ENCODE peak calls at places on chromosome 10, in seven cellular contexts. G is tibial artery; B is upper lobe of right lung; U is CD8-positive, alpha-beta T cell; V is fibroblast of lung; A is dorsolateral prefrontal cortex; P is stomach. D is an unnamed sample.

GRCh38 chr10:30862486-30862885 is 169.2 kb downstream of the ZNF438 start:
- DNase-seq in G (no peak), A (no peak), B (no peak), V (peak; percentile 76), P (no peak), U (no peak), D (peak; percentile 68)

GRCh38 chr10:125130886-125131285 is 29.5 kb downstream of the CTBP2 start:
- DNase-seq in G (no peak), U (no peak), P (no peak), A (no peak), B (peak; percentile 52), V (no peak), D (no peak)

GRCh38 chr10:102119417-102120141 is 589 bp downstream of the LDB1 start:
- DNase-seq in A (no peak), G (peak; percentile 86), V (peak; percentile 74), B (peak; percentile 80), U (peak; percentile 32), P (peak; percentile 69), D (peak; percentile 66)

GRCh38 chr10:72847681-72848080 is 45.9 kb upstream of the OIT3 start:
- DNase-seq in P (no peak), U (no peak), B (no peak), A (no peak), V (peak; percentile 21), G (no peak), D (no peak)

GRCh38 chr10:17113889-17114288 is 15.7 kb downstream of the CUBN start:
- DNase-seq in U (no peak), G (peak; percentile 30), P (no peak), B (no peak), A (no peak), V (peak; percentile 48), D (peak; percentile 77)

GRCh38 chr10:86992929-86993328 is 24.6 kb downstream of the ADIRF start:
- DNase-seq in G (no peak), A (no peak), U (no peak), P (no peak), V (no peak), B (no peak), D (no peak)

GRCh38 chr10:75544923-75545322 is 113.5 kb downstream of the LRMDA start:
- DNase-seq in B (no peak), P (no peak), G (no peak), V (peak; percentile 81), U (no peak), A (no peak), D (no peak)

GRCh38 chr10:21372651-21373410 is 152.7 kb downstream of the SKIDA1 start:
- DNase-seq in P (no peak), B (no peak), U (peak; percentile 1), G (peak; percentile 60), V (peak; percentile 95), A (no peak), D (peak; percentile 90)

GRCh38 chr10:68560916-68561691 is 967 bp downstream of the TET1 start:
- DNase-seq in P (no peak), G (no peak), B (no peak), A (no peak), V (peak; percentile 34), U (no peak), D (no peak)

GRCh38 chr10:123134058-123134914 is 1.5 kb upstream of the HMX3 start:
- DNase-seq in G (no peak), V (no peak), B (no peak), A (no peak), U (no peak), P (no peak), D (no peak)

GRCh38 chr10:14240253-14241189 is 90.2 kb downstream of the FRMD4A start:
- DNase-seq in A (no peak), P (no peak), B (no peak), U (no peak), V (peak; percentile 50), G (no peak), D (no peak)

GRCh38 chr10:117946525-117947070 is 100.1 kb downstream of the RAB11FIP2 start:
- DNase-seq in B (no peak), V (peak; percentile 69), A (no peak), P (no peak), U (no peak), G (no peak), D (peak; percentile 53)

GRCh38 chr10:31315453-31315852 is 3.6 kb upstream of the ZEB1 start:
- DNase-seq in G (no peak), U (no peak), B (no peak), V (peak; percentile 85), A (no peak), P (no peak), D (peak; percentile 91)

GRCh38 chr10:32049113-32049512 is 7.1 kb downstream of the KIF5B start:
- DNase-seq in V (peak; percentile 51), U (no peak), P (no peak), G (no peak), A (no peak), B (no peak), D (peak; percentile 47)

GRCh38 chr10:79282388-79282787 is 64.9 kb upstream of the PPIF start:
- DNase-seq in G (no peak), U (no peak), B (no peak), A (no peak), V (no peak), P (no peak), D (no peak)

GRCh38 chr10:58028597-58029366 is 238.9 kb downstream of the IPMK start:
- DNase-seq in P (no peak), B (no peak), U (no peak), G (no peak), A (no peak), V (peak; percentile 88), D (peak; percentile 94)

GRCh38 chr10:110279062-110279986 is 25.4 kb downstream of the SMNDC1 start:
- DNase-seq in V (peak; percentile 57), B (no peak), A (no peak), G (peak; percentile 56), P (peak; percentile 60), U (peak; percentile 8), D (peak; percentile 30)

GRCh38 chr10:101176577-101176976 is 45.5 kb downstream of the TLX1 start:
- DNase-seq in U (no peak), V (no peak), B (no peak), G (no peak), P (no peak), A (no peak), D (no peak)

GRCh38 chr10:98646998-98647917 is 200.5 kb upstream of the HPS1 start:
- DNase-seq in U (no peak), P (no peak), B (no peak), V (no peak), G (no peak), A (no peak), D (no peak)

DNA sequence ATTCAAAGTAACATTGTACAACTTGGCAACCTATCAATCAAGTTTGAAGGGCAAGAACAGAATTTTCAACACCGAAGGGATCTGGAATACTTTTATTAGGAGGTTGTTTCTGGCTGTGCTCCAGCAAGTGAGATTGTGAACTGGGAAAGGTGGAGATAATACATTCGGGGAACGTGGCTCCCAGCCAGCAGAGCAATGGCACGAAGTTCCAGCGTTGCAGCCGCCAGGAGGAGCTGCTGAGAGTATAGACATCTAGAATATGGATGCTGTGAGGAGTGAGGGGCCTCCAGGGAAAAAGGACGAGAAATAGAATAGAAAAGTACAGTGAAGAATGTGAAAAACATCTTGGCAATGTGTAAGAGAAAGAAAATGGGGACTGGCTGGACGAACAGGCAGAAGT is 69.5 kb downstream of the TCERG1L start:
- DNase-seq in U (no peak), A (no peak), B (peak; percentile 66), P (peak; percentile 36), V (no peak), G (no peak), D (no peak)
- TF ChIP-seq CTCF in U (no peak), A (no peak), B (peak; percentile 42), P (no peak), V (no peak), G (no peak), D (no peak)

GRCh38 chr10:52313350-52314006 is 603 bp upstream of the DKK1 start:
- DNase-seq in A (no peak), V (no peak), G (no peak), P (no peak), U (no peak), B (no peak), D (no peak)

GRCh38 chr10:52316005-52316404 is 1.9 kb downstream of the DKK1 start:
- DNase-seq in P (no peak), B (no peak), A (no peak), U (no peak), G (no peak), V (peak; percentile 36), D (peak; percentile 47)

GRCh38 chr10:52314822-52315552 is 906 bp downstream of the DKK1 start:
- DNase-seq in P (no peak), U (no peak), B (peak; percentile 63), A (no peak), G (no peak), V (peak; percentile 62), D (peak; percentile 54)

GRCh38 chr10:52312999-52313349 is 1.1 kb upstream of the DKK1 start:
- DNase-seq in A (no peak), V (peak; percentile 20), G (no peak), B (no peak), U (no peak), P (no peak), D (no peak)

GRCh38 chr10:52314007-52314821 is at the start of gene DKK1:
- DNase-seq in P (peak; percentile 67), G (peak; percentile 28), B (peak; percentile 78), V (peak; percentile 69), U (no peak), A (peak; percentile 41), D (peak; percentile 85)
- H3K4me3 ChIP-seq in P (peak within 1 kb of the TSS; percentile 56), G (peak within 1 kb of the TSS; percentile 48), B (peak within 1 kb of the TSS; percentile 47), V (peak within 1 kb of the TSS; percentile 92), U (no peak within 1 kb of the TSS), A (peak within 1 kb of the TSS; percentile 62), D (peak within 1 kb of the TSS; percentile 97)

GRCh38 chr10:131860806-131861440 is 39.9 kb upstream of the PPP2R2D start:
- DNase-seq in V (no peak), P (no peak), B (peak; percentile 11), G (peak; percentile 2), A (no peak), U (no peak), D (no peak)
- TF ChIP-seq CTCF in V (no peak), P (no peak), B (no peak), G (no peak), A (no peak), U (no peak), D (no peak)

GRCh38 chr10:67487906-67488619 is 207.9 kb downstream of the CTNNA3 start:
- DNase-seq in P (no peak), U (no peak), B (no peak), G (no peak), A (no peak), V (no peak), D (no peak)

GRCh38 chr10:67487199-67487598 is 208.8 kb downstream of the CTNNA3 start:
- DNase-seq in A (no peak), P (no peak), B (no peak), V (no peak), G (no peak), U (no peak), D (no peak)

DNA sequence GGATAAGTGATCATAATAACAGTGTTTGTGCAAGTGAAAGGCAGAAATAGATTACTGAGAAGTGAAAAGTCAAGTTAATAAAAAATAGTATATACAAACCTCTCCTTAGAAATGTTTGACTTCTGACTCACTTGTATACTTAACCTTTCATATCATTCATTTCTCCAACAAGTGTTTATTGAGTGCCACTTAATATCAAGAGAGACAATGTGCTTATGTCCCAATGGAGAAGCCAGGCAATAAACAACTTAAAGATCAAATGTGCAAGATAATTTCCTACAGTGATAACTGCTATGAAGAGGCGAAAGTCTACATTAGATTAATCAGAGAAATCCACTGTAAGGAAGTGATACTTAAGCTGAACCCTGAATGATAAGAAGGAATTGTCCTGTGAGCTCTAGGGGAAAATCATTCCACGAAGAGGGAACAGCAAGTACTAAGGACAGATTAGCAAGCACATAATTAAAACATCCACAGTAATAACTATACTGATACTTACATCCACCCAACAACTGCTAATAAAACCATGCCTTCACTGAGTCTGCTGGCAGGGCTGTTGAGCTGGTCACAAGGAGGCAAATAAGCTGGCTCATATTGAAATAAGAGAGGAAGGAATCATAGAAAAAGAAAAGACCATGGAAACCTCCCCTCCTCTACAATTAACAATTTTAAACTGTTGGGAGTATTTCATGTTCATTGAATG is 203.5 kb downstream of the CTNNA3 start:
- DNase-seq in A (no peak), B (no peak), G (no peak), V (peak; percentile 2), U (no peak), P (no peak), D (no peak)
- H3K4me3 ChIP-seq in A (no peak overlapping the region), B (no peak overlapping the region), G (no peak overlapping the region), V (no peak overlapping the region), U (no peak overlapping the region), P (no peak overlapping the region), D (no peak overlapping the region)